ENCODE peak calls at places on chromosomes 16 and 17, in seven cellular contexts. T is mesendoderm, S is IMR-90, D is mesenchymal stem cell, V is H1, Q is H9, Z is neuronal stem cell. Y is an unnamed sample.
A peak's percentile ranks its signal among the peaks of the same experiment; 100 is the strongest.

GRCh38 chr16:71923941-71924690 is 28.8 kb downstream of the IST1 start:
- DNase-seq in V (no peak), Q (no peak), D (no peak), T (no peak), S (no peak), Z (no peak), Y (no peak)

GRCh38 chr17:66347661-66348604 is 45.5 kb downstream of the PRKCA start:
- DNase-seq in D (peak; percentile 54), Q (no peak), V (no peak), T (no peak), S (peak; percentile 54), Z (no peak), Y (no peak)

GRCh38 chr17:53387745-53388144 is 435.0 kb upstream of the KIF2B start:
- DNase-seq in D (no peak), Q (no peak), T (no peak), S (no peak), V (no peak), Z (no peak), Y (peak; percentile 7)

GRCh38 chr17:73363788-73364522 is 52.2 kb upstream of the CDC42EP4 start:
- DNase-seq in Z (no peak), V (no peak), Q (peak; percentile 93), S (no peak), D (no peak), T (peak; percentile 72), Y (no peak)

GRCh38 chr16:74577882-74578366 is 29.0 kb downstream of the GLG1 start:
- DNase-seq in Q (no peak), S (peak; percentile 88), V (no peak), T (no peak), Z (no peak), D (peak; percentile 72), Y (no peak)

GRCh38 chr17:39704821-39705551 is 5.1 kb downstream of the ERBB2 start:
- DNase-seq in D (peak; percentile 34), V (no peak), T (peak; percentile 45), Q (peak; percentile 59), Z (no peak), S (peak; percentile 50), Y (peak; percentile 51)

GRCh38 chr16:75486014-75486404 is 9.2 kb downstream of the CHST6 start:
- DNase-seq in Z (no peak), T (no peak), V (no peak), D (no peak), Q (no peak), S (no peak), Y (peak; percentile 83)

GRCh38 chr16:29820271-29820701 is at the start of gene MVP:
- DNase-seq in T (no peak), D (peak; percentile 72), V (no peak), Z (no peak), S (peak; percentile 57), Q (no peak), Y (peak; percentile 67)

GRCh38 chr17:46866747-46867146 is 15.4 kb downstream of the WNT9B start:
- DNase-seq in Q (no peak), D (no peak), V (no peak), T (no peak), Z (no peak), S (no peak), Y (no peak)

GRCh38 chr17:40306395-40306794 is 2.6 kb upstream of the RARA start:
- DNase-seq in V (no peak), D (no peak), T (peak; percentile 80), Z (no peak), S (no peak), Q (no peak), Y (peak; percentile 88)

DNA sequence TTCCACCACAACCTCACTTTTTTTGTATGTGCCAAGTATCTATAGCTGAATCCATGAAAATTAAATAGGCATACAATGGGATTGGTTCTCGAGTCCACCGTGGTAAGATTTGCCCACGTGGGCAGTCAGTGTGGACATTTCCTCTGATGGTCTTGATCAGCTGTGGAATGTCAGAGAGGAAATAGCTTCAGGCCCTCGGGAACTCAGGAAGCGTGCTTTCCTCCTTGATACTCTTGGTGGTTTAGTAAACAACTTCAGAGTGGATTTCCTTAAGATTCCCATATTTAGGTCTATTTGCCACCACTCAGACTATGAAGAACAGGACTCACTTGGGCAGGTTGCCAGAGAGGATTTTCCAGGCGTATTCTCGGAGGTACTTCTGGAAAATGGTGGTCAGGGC is 152.5 kb downstream of the VPS53 start:
- DNase-seq in Z (no peak), T (no peak), V (no peak), Q (no peak), S (no peak), D (peak; percentile 79), Y (no peak)
- H2BK5ac ChIP-seq in Z (no peak overlapping the region), T (no peak overlapping the region), V (no peak overlapping the region), Q (no peak overlapping the region), S (no peak overlapping the region), D (no peak overlapping the region), Y (no peak overlapping the region)

GRCh38 chr17:17395885-17396284 is 80.9 kb upstream of the MED9 start:
- DNase-seq in D (no peak), Z (no peak), V (no peak), S (no peak), T (no peak), Q (no peak), Y (no peak)

GRCh38 chr17:17398188-17398927 is 78.4 kb upstream of the MED9 start:
- DNase-seq in Z (no peak), T (no peak), Q (no peak), D (no peak), S (peak; percentile 34), V (no peak), Y (no peak)

GRCh38 chr17:17393976-17394375 is 82.8 kb upstream of the MED9 start:
- DNase-seq in S (no peak), D (no peak), T (no peak), Q (no peak), Z (no peak), V (no peak), Y (no peak)

GRCh38 chr17:17394494-17394893 is 82.3 kb upstream of the MED9 start:
- DNase-seq in Z (no peak), S (no peak), Q (no peak), T (no peak), D (no peak), V (no peak), Y (no peak)

GRCh38 chr17:17395246-17395802 is 81.5 kb upstream of the MED9 start:
- DNase-seq in S (no peak), Q (no peak), Z (no peak), T (no peak), D (no peak), V (no peak), Y (no peak)
- H2BK5ac ChIP-seq in S (no peak overlapping the region), Q (no peak overlapping the region), Z (no peak overlapping the region), T (no peak overlapping the region), D (no peak overlapping the region), V (no peak overlapping the region), Y (no peak overlapping the region)

DNA sequence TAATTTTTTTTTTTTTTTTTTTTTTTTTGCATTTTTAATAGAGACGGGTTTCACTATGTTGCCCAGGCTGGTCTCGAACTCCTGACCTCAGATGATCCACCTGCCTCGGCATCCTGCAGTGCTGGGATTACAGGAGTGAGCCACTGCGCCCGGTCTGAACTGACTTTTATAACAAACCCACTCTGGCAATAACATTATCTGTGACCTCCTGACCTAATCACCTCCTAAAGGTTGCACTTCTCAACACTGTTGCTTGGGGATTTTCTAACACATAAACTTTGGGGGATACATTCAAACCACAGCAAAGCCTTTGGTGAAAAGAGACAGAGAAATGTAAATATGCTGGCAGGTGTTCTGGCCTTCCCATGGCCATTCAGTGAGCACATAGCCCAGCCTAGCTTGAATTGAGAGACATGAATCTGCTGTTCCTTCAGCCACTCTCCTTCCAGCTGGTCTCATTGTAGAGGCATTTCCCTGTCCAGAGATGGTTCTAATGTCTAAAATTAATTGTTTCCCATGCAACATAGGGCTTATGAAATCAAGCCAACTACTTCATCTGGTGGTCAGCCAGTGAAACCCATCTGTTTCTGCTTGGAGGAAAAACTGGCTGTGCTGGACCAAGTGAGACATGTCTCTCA is 28.3 kb downstream of the LYRM1 start:
- DNase-seq in S (no peak), Q (no peak), V (no peak), D (no peak), Z (no peak), T (no peak), Y (no peak)
- H2BK5ac ChIP-seq in S (no peak overlapping the region), Q (no peak overlapping the region), V (no peak overlapping the region), D (no peak overlapping the region), Z (no peak overlapping the region), T (no peak overlapping the region), Y (no peak overlapping the region)

GRCh38 chr17:27524594-27524993 is 68.3 kb downstream of the KSR1 start:
- DNase-seq in S (no peak), D (no peak), V (no peak), Z (no peak), Q (no peak), T (no peak), Y (no peak)
- H2BK5ac ChIP-seq in S (no peak overlapping the region), D (no peak overlapping the region), V (no peak overlapping the region), Z (no peak overlapping the region), Q (no peak overlapping the region), T (no peak overlapping the region), Y (no peak overlapping the region)

GRCh38 chr16:27458987-27459688 is 57.2 kb downstream of the IL21R start:
- DNase-seq in S (no peak), V (no peak), Q (no peak), Z (no peak), D (no peak), T (no peak), Y (no peak)
- H2BK5ac ChIP-seq in S (no peak overlapping the region), V (no peak overlapping the region), Q (no peak overlapping the region), Z (no peak overlapping the region), D (no peak overlapping the region), T (no peak overlapping the region), Y (no peak overlapping the region)